ENCODE peak calls at places on chromosomes 12 and 14, in five cellular contexts. V is tibial nerve, Z is stomach, I is upper lobe of left lung, O is spleen. W is an unnamed sample.

GRCh38 chr12:62604373-62604772 is 137.7 kb downstream of the MON2 start:
- DNase-seq in V (no peak), Z (no peak), I (no peak), O (no peak), W (no peak)

GRCh38 chr14:106506901-106507305 is 980.5 kb downstream of the TMEM121 start:
- DNase-seq in V (no peak), Z (no peak), I (peak; percentile 10), O (no peak), W (no peak)

GRCh38 chr12:68835333-68835908 is 27.4 kb downstream of the MDM2 start:
- DNase-seq in V (no peak), Z (no peak), I (no peak), O (no peak), W (no peak)

GRCh38 chr14:20412422-20412821 is 879 bp downstream of the TEP1 start:
- DNase-seq in V (no peak), Z (no peak), I (no peak), O (no peak), W (no peak)

GRCh38 chr12:45660330-45660729 is 69.2 kb upstream of the ARID2 start:
- DNase-seq in V (no peak), Z (peak; percentile 26), I (no peak), O (no peak), W (no peak)

GRCh38 chr14:31988237-31988636 is 88.9 kb upstream of the ARHGAP5 start:
- DNase-seq in V (no peak), Z (no peak), I (no peak), O (no peak), W (no peak)

GRCh38 chr12:4383304-4383865 is 3.9 kb upstream of the FGF23 start:
- DNase-seq in V (no peak), Z (no peak), I (no peak), O (no peak), W (no peak)

GRCh38 chr12:66103011-66103913 is 27.3 kb downstream of the LLPH start:
- DNase-seq in V (no peak), Z (no peak), I (no peak), O (no peak), W (no peak)

GRCh38 chr14:54893151-54893760 is 9.4 kb downstream of the GCH1 start:
- DNase-seq in V (peak; percentile 87), Z (no peak), I (no peak), O (no peak), W (peak; percentile 56)

GRCh38 chr12:14946162-14946561 is 7.8 kb upstream of the ERP27 start:
- DNase-seq in V (no peak), Z (no peak), I (no peak), O (no peak), W (no peak)

GRCh38 chr12:104790296-104791125 is 167.6 kb downstream of the SLC41A2 start:
- DNase-seq in V (peak; percentile 30), Z (peak; percentile 40), I (peak; percentile 79), O (peak; percentile 85), W (peak; percentile 58)

GRCh38 chr12:116026768-116027550 is 250.5 kb downstream of the MED13L start:
- DNase-seq in V (no peak), Z (no peak), I (no peak), O (no peak), W (no peak)

GRCh38 chr12:55809274-55809673 is 8.2 kb downstream of the SARNP start:
- DNase-seq in V (no peak), Z (no peak), I (no peak), O (no peak), W (no peak)

GRCh38 chr14:26589998-26590397 is 7.8 kb downstream of the NOVA1 start:
- DNase-seq in V (no peak), Z (no peak), I (no peak), O (no peak), W (no peak)

GRCh38 chr12:50647031-50647430 is 116.9 kb upstream of the ATF1 start:
- DNase-seq in V (no peak), Z (no peak), I (no peak), O (no peak), W (no peak)

GRCh38 chr12:66678640-66679268 is at the start of gene GRIP1:
- DNase-seq in V (no peak), Z (no peak), I (no peak), O (no peak), W (no peak)

GRCh38 chr12:44972746-44973421 is 78.0 kb downstream of the DBX2 start:
- DNase-seq in V (no peak), Z (no peak), I (no peak), O (no peak), W (no peak)

GRCh38 chr14:99250636-99251208 is 21.3 kb downstream of the BCL11B start:
- DNase-seq in V (no peak), Z (no peak), I (no peak), O (no peak), W (no peak)

GRCh38 chr14:99253890-99254289 is 18.1 kb downstream of the BCL11B start:
- DNase-seq in V (no peak), Z (no peak), I (no peak), O (peak; percentile 66), W (no peak)

GRCh38 chr14:99252443-99252939 is 19.5 kb downstream of the BCL11B start:
- DNase-seq in V (no peak), Z (no peak), I (no peak), O (no peak), W (no peak)

GRCh38 chr14:99252940-99253868 is 18.8 kb downstream of the BCL11B start:
- DNase-seq in V (no peak), Z (no peak), I (no peak), O (peak; percentile 63), W (no peak)

DNA sequence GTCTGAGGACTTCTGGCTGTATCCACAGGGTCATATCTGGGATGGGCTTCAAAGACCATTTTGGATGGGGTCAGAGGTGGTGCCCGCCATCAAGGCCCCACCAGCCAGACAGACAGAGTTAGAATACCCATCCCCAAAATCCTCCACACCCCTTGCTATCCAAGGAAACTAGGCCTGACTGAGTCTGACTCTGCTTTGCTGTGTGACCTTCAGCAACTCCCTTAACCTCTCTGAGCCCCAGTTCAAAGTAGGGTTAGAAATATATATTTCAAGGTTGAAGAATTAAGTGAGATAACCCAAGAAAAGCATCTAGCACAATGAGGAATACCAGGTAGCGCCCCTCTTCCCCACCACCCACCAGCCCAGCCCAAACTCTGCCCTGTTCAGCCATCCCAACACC is 20.3 kb downstream of the BCL11B start:
- DNase-seq in V (no peak), Z (no peak), I (no peak), O (no peak), W (no peak)
- H3K27ac ChIP-seq in V (no peak overlapping the region), Z (no peak overlapping the region), I (no peak overlapping the region), O (peak overlapping the region; percentile 76), W (no peak overlapping the region)

GRCh38 chr12:8078400-8078799 is 3.7 kb upstream of the NECAP1 start:
- DNase-seq in V (no peak), Z (no peak), I (no peak), O (no peak), W (no peak)

GRCh38 chr12:8081228-8081920 is 700 bp upstream of the NECAP1 start:
- DNase-seq in V (peak; percentile 16), Z (no peak), I (no peak), O (no peak), W (peak; percentile 54)

GRCh38 chr12:8080131-8080530 is 1.9 kb upstream of the NECAP1 start:
- DNase-seq in V (no peak), Z (no peak), I (no peak), O (no peak), W (no peak)

GRCh38 chr12:8078916-8079315 is 3.2 kb upstream of the NECAP1 start:
- DNase-seq in V (no peak), Z (no peak), I (no peak), O (no peak), W (no peak)

GRCh38 chr12:8081921-8082577 is at the start of gene NECAP1:
- DNase-seq in V (peak; percentile 94), Z (peak; percentile 97), I (peak; percentile 95), O (peak; percentile 99), W (peak; percentile 95)
- TF ChIP-seq POLR2A in V (peak; percentile 91), Z (peak; percentile 36), I (no peak), O (peak; percentile 49), W (peak; percentile 83)

GRCh38 chr14:104602933-104603325 is 1.6 kb downstream of the TMEM179 start:
- DNase-seq in V (no peak), Z (no peak), I (no peak), O (peak; percentile 44), W (no peak)

GRCh38 chr14:104604461-104605449 is at the start of gene TMEM179:
- DNase-seq in V (no peak), Z (no peak), I (peak; percentile 87), O (peak; percentile 34), W (peak; percentile 29)

GRCh38 chr14:104601786-104602185 is 2.8 kb downstream of the TMEM179 start:
- DNase-seq in V (no peak), Z (no peak), I (no peak), O (peak; percentile 53), W (no peak)

GRCh38 chr14:104602315-104602932 is 2.1 kb downstream of the TMEM179 start:
- DNase-seq in V (no peak), Z (no peak), I (no peak), O (peak; percentile 69), W (peak; percentile 31)

DNA sequence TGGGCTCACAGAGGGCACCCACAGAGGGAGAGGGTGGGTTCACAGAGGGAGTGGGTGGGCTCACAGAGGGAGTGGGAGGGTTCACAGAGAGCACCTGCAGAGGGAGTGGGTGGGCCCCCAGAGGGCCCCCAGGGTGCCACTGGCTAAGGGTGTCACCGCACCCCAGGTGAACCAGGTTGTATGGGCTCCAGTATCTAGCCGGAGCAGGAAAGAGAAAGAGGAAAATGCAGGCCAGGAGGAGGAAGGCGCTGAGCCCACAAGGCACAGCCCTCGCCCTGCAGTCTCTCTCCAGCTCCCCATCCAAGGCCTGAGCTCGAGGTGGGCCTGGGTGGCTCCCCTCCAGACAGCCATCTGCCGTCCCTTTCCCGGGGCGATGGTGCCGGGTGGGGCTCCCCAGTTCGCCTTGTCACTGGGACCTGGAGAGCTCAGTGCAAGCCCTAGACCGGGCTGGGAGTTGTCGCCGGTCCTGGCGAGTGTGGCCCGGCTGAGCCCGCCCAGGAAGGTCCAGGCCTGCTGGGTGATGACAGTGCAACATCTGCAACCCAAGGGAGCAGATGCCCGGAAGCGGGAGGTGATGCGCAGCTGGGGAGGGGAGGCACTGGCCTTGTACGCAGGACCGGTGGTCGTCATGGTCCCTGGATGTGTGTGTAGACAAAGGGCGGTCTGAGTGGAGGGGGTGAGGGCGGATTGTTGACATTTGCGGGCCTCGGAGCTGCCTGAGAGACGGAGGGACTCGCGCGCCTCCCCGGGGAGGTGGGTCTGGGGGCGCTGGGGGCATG is 760 bp downstream of the TMEM179 start:
- DNase-seq in V (no peak), Z (no peak), I (peak; percentile 70), O (no peak), W (no peak)
- H3K4me3 ChIP-seq in V (no peak overlapping the region), Z (no peak overlapping the region), I (no peak overlapping the region), O (no peak overlapping the region), W (peak overlapping the region; percentile 28)

DNA sequence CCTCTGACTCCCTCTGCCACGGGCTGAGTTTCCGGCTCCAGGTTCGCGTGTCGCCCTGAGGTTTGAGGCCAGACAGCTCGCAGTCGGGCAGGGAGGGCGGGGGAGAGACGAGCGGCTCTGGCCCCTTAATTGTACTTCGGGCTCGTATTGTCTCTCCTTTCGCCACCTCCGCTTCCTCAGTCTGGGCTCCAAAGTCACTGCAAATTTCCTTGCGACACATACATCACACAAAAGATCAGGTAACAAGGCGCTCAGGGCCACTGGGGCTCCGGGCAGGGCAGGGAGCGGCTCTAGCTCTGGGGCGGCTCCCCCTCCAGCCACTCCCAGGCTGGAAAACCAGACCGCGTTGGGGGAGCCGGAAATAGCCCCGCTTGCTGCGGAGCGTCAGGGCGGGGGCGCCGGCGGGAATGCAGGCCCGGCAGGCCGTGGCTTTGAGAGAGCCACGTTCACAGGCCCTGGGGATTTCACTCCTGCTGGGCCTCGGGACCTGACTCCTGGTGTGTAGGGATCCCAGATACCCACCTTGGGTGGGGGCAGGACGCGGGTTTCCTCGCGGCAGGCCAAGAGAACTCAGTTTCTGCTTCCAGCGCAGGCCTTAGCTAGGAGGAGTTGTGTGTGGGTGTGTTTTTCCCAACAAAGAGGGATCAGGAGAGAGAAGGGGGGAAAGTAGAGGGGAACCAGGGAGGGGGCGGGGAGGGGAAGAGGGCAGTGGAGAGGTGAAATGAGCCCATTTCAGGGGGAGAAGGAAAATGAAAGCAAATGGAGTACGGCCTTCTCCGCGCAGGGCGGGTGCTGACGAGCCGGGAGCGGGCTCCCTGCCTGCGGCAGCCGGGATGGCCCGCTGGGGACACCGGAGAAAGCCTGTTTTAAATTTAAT is 4.4 kb upstream of the HOXC9 start:
- DNase-seq in V (no peak), Z (peak; percentile 40), I (peak; percentile 86), O (peak; percentile 72), W (peak; percentile 62)
- H3K27ac ChIP-seq in V (peak overlapping the region; percentile 99), Z (no peak overlapping the region), I (no peak overlapping the region), O (no peak overlapping the region), W (peak overlapping the region; percentile 69)